ENCODE peak calls at places on chromosomes 6 and 20, in six cellular contexts. A is K562, Y is astrocyte, Z is HCT116, O is fibroblast of lung, J is endothelial cell of umbilical vein. T is an unnamed sample.

GRCh38 chr20:45924391-45925261 is 9.9 kb upstream of the PCIF1 start:
- DNase-seq in Y (no peak), Z (no peak), J (peak), O (peak), A (no peak), T (peak)

GRCh38 chr20:59019217-59019616 is at the start of gene TUBB1:
- DNase-seq in J (no peak), A (peak), Z (no peak), O (no peak), Y (no peak), T (no peak)

GRCh38 chr6:30781697-30782424 is 37.5 kb upstream of the IER3 start:
- DNase-seq in A (peak), O (peak), Y (peak), J (peak), Z (peak), T (peak)

GRCh38 chr20:53960586-53961386 is 109.6 kb downstream of the BCAS1 start:
- DNase-seq in O (no peak), Z (no peak), A (no peak), Y (peak), J (no peak), T (no peak)

GRCh38 chr6:42313941-42314570 is 96.4 kb upstream of the MRPS10 start:
- DNase-seq in J (no peak), A (peak), Z (no peak), Y (peak), O (peak), T (peak)

GRCh38 chr6:98848539-98849210 is 14.3 kb downstream of the POU3F2 start:
- DNase-seq in O (no peak), A (no peak), J (no peak), Z (no peak), Y (no peak), T (no peak)

GRCh38 chr20:63635431-63636141 is 8.7 kb upstream of the GMEB2 start:
- DNase-seq in J (no peak), O (no peak), Y (no peak), Z (no peak), A (no peak), T (no peak)

GRCh38 chr6:90413867-90414266 is 117.2 kb upstream of the BACH2 start:
- DNase-seq in A (no peak), Y (peak), Z (no peak), J (no peak), O (peak), T (peak)

GRCh38 chr6:82781805-82782204 is 283.8 kb downstream of the UBE3D start:
- DNase-seq in O (no peak), J (no peak), Y (no peak), A (no peak), Z (no peak), T (no peak)

GRCh38 chr6:167827062-167827587 is 414 bp downstream of the AFDN start:
- DNase-seq in O (no peak), Y (no peak), J (no peak), A (peak), Z (no peak), T (no peak)

GRCh38 chr6:157710604-157711003 is 112.4 kb upstream of the SNX9 start:
- DNase-seq in A (no peak), J (no peak), O (peak), Y (no peak), Z (no peak), T (no peak)

GRCh38 chr6:162090734-162091133 is 636.8 kb downstream of the PRKN start:
- DNase-seq in Y (peak), J (no peak), Z (no peak), A (no peak), O (peak), T (no peak)

GRCh38 chr20:39946053-39946810 is 742.8 kb downstream of the MAFB start:
- DNase-seq in J (no peak), O (no peak), A (no peak), Z (no peak), Y (no peak), T (no peak)

GRCh38 chr6:85449388-85449817 is 480 bp upstream of the NT5E start:
- DNase-seq in O (peak), A (no peak), J (peak), Z (no peak), Y (peak), T (no peak)

GRCh38 chr6:123415844-123416468 is 220.8 kb downstream of the TRDN start:
- DNase-seq in O (peak), Y (peak), Z (peak), A (peak), J (peak), T (peak)

GRCh38 chr20:46592580-46593362 is 42.3 kb upstream of the OCSTAMP start:
- DNase-seq in O (no peak), Y (no peak), Z (peak), J (no peak), A (no peak), T (no peak)

GRCh38 chr6:25062070-25062811 is 126.5 kb upstream of the RIPOR2 start:
- DNase-seq in A (no peak), O (no peak), Z (no peak), Y (no peak), J (no peak), T (no peak)

GRCh38 chr6:21522773-21523490 is 70.6 kb upstream of the SOX4 start:
- DNase-seq in A (no peak), Y (no peak), J (no peak), Z (no peak), O (no peak), T (no peak)

GRCh38 chr6:144515761-144516160 is 230.6 kb downstream of the UTRN start:
- DNase-seq in O (no peak), A (no peak), Y (no peak), J (no peak), Z (no peak), T (no peak)

GRCh38 chr20:6311841-6312655 is 189.2 kb upstream of the FERMT1 start:
- DNase-seq in Z (no peak), A (no peak), J (no peak), Y (no peak), O (no peak), T (no peak)

GRCh38 chr6:145151624-145152023 is 583.7 kb downstream of the EPM2A start:
- DNase-seq in J (no peak), A (no peak), O (no peak), Z (no peak), Y (peak), T (no peak)

GRCh38 chr6:49634811-49635159 is 1.9 kb downstream of the RHAG start:
- DNase-seq in Y (no peak), O (no peak), A (peak), J (no peak), Z (no peak), T (no peak)

DNA sequence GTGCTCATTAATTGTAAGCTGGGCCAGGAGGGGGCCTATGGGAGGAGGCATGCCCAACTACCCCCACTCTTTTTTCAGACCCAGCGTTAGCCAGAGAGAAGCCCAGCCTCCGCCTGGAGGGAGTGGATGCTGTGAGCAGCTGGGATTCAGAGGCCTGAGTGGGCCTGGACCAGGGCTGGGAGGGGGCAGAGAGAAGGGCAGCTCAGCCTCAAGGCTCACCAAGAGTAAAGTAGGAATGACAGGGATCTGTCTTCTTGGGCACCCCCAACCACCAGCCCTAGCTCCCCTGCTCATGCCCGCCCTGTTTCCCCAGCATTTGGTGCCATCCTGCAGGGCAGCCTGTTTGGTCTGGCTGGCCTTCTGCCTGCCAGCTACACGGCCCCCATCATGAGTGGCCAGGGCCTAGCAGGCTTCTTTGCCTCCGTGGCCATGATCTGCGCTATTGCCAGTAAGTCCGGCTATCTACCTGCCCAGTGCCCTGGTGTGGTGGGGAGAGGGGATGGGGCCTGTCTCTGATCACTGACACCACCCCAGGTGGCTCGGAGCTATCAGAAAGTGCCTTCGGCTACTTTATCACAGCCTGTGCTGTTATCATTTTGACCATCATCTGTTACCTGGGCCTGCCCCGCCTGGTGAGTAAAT is 6.8 kb downstream of the SLC29A1 start:
- DNase-seq in A (no peak), J (no peak), Z (no peak), Y (no peak), O (no peak), T (no peak)
- H3K27ac ChIP-seq in A (no peak), J (no peak), Z (no peak), Y (no peak), O (no peak), T (no peak)

DNA sequence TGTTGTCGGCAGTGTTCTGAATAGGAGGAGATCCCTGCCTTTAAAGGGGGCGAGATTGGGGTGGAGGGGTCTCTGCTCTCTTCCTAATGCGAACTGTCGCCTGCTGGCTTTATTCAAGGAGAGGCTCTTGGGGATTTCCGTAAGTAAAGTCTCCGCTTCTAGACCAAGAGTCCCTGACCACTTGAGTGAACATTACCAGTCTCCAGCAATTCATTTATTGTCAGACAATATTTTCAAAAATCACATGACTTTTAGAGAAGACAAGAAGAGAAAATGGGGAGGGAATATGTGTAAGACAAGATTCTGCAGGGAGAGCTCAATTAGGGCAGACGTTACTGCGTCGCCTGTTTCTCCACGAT is 21.2 kb downstream of the POM121L2 start:
- DNase-seq in Y (no peak), J (no peak), O (no peak), A (no peak), Z (no peak), T (no peak)
- TF ChIP-seq EZH2 in Y (no peak), J (no peak), O (no peak), A (no peak), Z (no peak), T (no peak)

GRCh38 chr6:166156942-166157341 is 10.7 kb downstream of the TBXT start:
- DNase-seq in Z (peak), O (no peak), A (no peak), Y (no peak), J (no peak), T (peak)
- TF ChIP-seq CTCF in Z (peak), O (peak), A (peak), Y (no peak), J (no peak), T (peak)

GRCh38 chr6:143346004-143346403 is 104.5 kb downstream of the ADAT2 start:
- DNase-seq in A (no peak), Z (no peak), Y (no peak), O (no peak), J (no peak), T (no peak)
- H3K27ac ChIP-seq in A (no peak), Z (no peak), Y (no peak), O (no peak), J (no peak), T (no peak)

GRCh38 chr6:151215999-151216398 is 23.8 kb upstream of the AKAP12 start:
- DNase-seq in Z (no peak), O (no peak), J (no peak), A (no peak), Y (no peak), T (no peak)
- TF ChIP-seq EZH2 in Z (no peak), O (no peak), J (no peak), A (no peak), Y (no peak), T (no peak)

GRCh38 chr6:11700118-11700718 is 78.4 kb downstream of the ADTRP start:
- DNase-seq in O (peak), J (peak), Z (peak), Y (peak), A (peak), T (peak)
- TF ChIP-seq CTCF in O (peak), J (no peak), Z (peak), Y (peak), A (peak), T (peak)

T was measured in hepatocyte.